ENCODE peak calls at places on chromosomes 13 and 19, in five cellular contexts. W, C, K, F and J are unnamed samples.

GRCh38 chr13:113975416-113975815 is 1.5 kb upstream of the C13orf46 start:
- DNase-seq in W (no peak), C (no peak), K (no peak), F (no peak), J (no peak)

GRCh38 chr19:3154957-3155736 is 19.3 kb downstream of the GNA15 start:
- DNase-seq in W (no peak), C (peak), K (no peak), F (no peak), J (peak)

GRCh38 chr19:17497149-17497798 is 14.2 kb upstream of the PGLS start:
- DNase-seq in W (no peak), C (no peak), K (no peak), F (no peak), J (no peak)

GRCh38 chr19:3129112-3129511 is 6.7 kb upstream of the GNA15 start:
- DNase-seq in W (no peak), C (no peak), K (no peak), F (no peak), J (peak)

GRCh38 chr13:113022391-113023216 is 53.6 kb downstream of the MCF2L start:
- DNase-seq in W (peak), C (no peak), K (no peak), F (peak), J (no peak)

GRCh38 chr19:12237143-12237839 is 57.4 kb downstream of the ZNF44 start:
- DNase-seq in W (no peak), C (no peak), K (no peak), F (no peak), J (no peak)

GRCh38 chr19:913080-913748 is at the start of gene R3HDM4:
- DNase-seq in W (peak), C (peak), K (peak), F (peak), J (peak)

GRCh38 chr19:1465191-1466016 is 13.6 kb downstream of the C19orf25 start:
- DNase-seq in W (peak), C (peak), K (no peak), F (no peak), J (peak)

GRCh38 chr19:49823472-49823871 is 5.4 kb downstream of the MED25 start:
- DNase-seq in W (no peak), C (no peak), K (peak), F (no peak), J (no peak)

GRCh38 chr19:52527954-52528326 is 472 bp downstream of the ZNF808 start:
- DNase-seq in W (peak), C (peak), K (no peak), F (no peak), J (no peak)

GRCh38 chr13:113740661-113741060 is 18.4 kb upstream of the TMEM255B start:
- DNase-seq in W (no peak), C (no peak), K (no peak), F (no peak), J (peak)

GRCh38 chr19:55654833-55655647 is at the start of gene U2AF2:
- DNase-seq in W (peak), C (peak), K (peak), F (peak), J (peak)